ENCODE peak calls at places on chromosome 12, in six cellular contexts. A, J, S, V, I and Z are unnamed samples.

GRCh38 chr12:92553389-92553788 is 149.4 kb upstream of the PLEKHG7 start:
- DNase-seq in V (no peak), S (peak; percentile 70), J (no peak), I (peak; percentile 86), A (peak; percentile 89), Z (no peak)

GRCh38 chr12:122021822-122022392 is at the start of gene BCL7A:
- DNase-seq in I (peak; percentile 73), S (peak; percentile 82), A (peak; percentile 90), V (peak; percentile 57), J (peak; percentile 77), Z (peak; percentile 56)

GRCh38 chr12:16389594-16389993 is 42.1 kb downstream of the MGST1 start:
- DNase-seq in A (no peak), V (no peak), I (no peak), S (no peak), J (peak; percentile 85), Z (no peak)

GRCh38 chr12:112574896-112575558 is 156.3 kb downstream of the PTPN11 start:
- DNase-seq in S (no peak), I (no peak), A (peak; percentile 68), V (no peak), J (no peak), Z (no peak)

GRCh38 chr12:47534695-47535094 is 171.1 kb downstream of the RPAP3 start:
- DNase-seq in S (peak; percentile 33), J (peak; percentile 51), A (no peak), I (no peak), V (no peak), Z (no peak)

GRCh38 chr12:49358548-49359141 is 8.6 kb upstream of the SPATS2 start:
- DNase-seq in J (peak; percentile 62), A (no peak), S (peak; percentile 83), V (peak; percentile 66), I (no peak), Z (peak; percentile 63)

GRCh38 chr12:24198070-24198469 is 248.6 kb upstream of the SOX5 start:
- DNase-seq in V (no peak), I (no peak), S (no peak), A (no peak), J (no peak), Z (no peak)

GRCh38 chr12:42474391-42474790 is 115.2 kb downstream of the PRICKLE1 start:
- DNase-seq in A (no peak), V (no peak), I (no peak), S (no peak), J (peak; percentile 82), Z (no peak)

GRCh38 chr12:114668151-114668891 is 15.7 kb downstream of the TBX3 start:
- DNase-seq in V (peak; percentile 65), S (peak; percentile 92), I (peak; percentile 83), J (peak; percentile 96), A (peak; percentile 91), Z (no peak)

GRCh38 chr12:49930515-49931288 is 19.8 kb upstream of the AQP2 start:
- DNase-seq in S (no peak), A (no peak), I (no peak), J (peak; percentile 91), V (no peak), Z (no peak)

DNA sequence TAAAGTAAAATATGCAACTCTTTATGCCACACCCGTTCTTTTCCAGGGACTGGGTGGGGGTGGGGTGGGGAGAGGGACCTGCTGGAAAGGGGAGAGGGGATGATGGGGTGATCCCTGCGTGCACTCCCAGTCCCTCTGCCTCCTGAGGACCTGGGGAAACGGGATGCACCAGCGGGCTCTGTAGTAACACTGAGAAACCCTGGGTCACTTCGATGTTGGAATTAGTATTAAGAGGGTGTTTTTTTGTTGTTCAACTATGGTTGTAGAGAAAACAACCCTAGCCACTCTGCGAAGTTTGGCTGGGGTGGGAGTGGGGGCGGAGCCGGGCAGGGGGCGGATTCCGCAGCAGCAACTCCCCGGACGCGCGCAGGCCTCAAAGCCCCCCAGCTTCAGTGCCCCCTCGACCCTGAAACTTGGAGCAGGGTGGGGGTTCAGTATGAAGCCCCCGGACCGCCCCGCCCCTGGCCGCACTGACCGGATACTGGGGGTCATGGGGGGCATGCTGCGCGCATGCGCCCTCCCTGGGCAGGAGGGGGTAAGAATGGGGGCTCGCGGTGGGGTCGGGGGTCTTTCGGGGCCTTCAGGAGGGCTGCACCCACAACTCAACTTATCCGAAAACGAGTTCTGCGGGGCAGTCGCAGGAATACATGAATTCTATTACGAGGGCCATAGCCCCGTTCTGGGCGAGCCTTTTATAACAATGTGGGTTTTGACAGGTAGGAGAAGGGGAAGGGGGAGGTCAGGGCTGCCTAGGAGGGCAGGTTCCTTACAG is 1.3 kb upstream of the ARHGEF25 start:
- DNase-seq in J (no peak), A (peak; percentile 84), V (no peak), S (no peak), I (no peak), Z (no peak)
- H3K4me1 ChIP-seq in J (peaks cover 16% of the 10 kb centered on the region), A (peaks cover 6% of the 10 kb centered on the region), V (peaks cover 93% of the 10 kb centered on the region), S (peaks cover 4% of the 10 kb centered on the region), I (peaks cover 52% of the 10 kb centered on the region), Z (peaks cover 20% of the 10 kb centered on the region)

DNA sequence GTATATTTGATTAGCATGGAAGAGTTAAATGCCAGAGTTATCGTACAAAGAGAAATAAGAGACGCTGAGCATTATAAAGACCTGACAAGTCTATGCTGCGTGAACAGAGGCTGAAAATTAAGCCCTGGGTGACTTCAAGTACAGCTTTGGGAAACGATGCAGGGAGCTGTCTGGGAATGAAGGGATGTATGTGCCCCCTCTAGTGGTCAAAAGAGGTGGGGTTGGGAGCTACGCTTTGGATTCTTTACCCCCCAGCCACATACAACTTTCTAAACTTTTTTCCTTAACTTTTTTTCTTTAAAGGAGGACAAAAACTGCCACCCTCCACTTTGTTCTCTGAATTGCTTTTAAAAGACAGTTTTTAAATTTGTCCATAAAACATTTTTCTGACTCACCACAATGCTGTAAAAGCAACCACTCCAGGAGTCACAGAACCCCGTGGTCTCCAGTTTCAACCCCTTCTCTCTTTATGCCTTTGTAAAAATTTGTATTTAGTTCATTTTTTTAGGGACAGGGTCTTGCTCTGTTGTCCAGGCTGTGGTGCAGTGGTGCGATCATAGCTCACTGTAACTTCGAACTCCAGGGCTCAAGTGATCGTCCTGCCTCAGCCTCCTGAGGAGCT is 59.4 kb downstream of the ZNF664 start:
- DNase-seq in V (peak; percentile 82), J (peak; percentile 85), I (no peak), S (peak; percentile 71), A (no peak), Z (peak; percentile 18)
- H3K27ac ChIP-seq in V (no peak overlapping the region), J (no peak overlapping the region), I (no peak overlapping the region), S (no peak overlapping the region), A (no peak overlapping the region), Z (no peak overlapping the region)

DNA sequence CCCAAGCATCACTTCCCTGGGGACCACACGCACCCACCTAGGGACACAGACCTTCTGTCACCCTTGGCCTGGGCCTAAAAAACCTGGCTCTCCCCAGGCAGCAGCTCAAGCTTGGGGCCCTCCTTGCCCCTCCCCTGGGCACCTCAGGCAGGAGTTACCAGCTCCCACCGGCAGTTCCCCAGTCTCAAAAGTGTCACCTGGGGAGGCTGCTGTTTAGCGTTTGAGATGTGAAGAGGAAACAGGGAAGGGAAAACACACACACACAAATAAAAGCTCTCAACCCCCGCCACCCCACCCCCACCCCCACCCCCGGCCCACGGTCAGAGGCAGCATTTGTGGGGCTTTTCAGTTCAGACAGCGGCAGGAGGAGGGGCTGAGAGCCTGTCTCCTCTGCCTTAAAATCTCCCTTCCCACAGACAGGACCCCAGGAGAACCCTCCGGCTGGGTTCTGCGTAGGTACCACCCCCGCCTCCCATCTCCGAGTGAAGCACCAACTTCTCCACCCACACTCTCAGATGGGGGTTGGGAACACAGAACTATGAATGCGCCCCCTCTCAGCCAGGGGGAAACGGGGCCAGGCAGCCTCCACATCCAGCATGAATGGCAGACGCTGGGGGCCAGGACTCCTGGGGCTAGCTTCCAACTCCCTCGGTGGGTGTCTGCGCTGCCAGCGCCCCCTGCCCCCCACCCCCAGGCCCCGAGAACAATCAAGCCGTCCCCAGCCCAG is 3.0 kb downstream of the NCOR2 start:
- DNase-seq in A (peak; percentile 65), S (peak; percentile 43), V (no peak), J (peak; percentile 36), I (no peak), Z (no peak)
- H3K4me1 ChIP-seq in A (peaks cover 19% of the 10 kb centered on the region), S (peaks cover 48% of the 10 kb centered on the region), V (peaks cover 82% of the 10 kb centered on the region), J (peaks cover 12% of the 10 kb centered on the region), I (peaks cover 75% of the 10 kb centered on the region), Z (peaks cover 39% of the 10 kb centered on the region)

GRCh38 chr12:9736931-9737705 is 4.2 kb upstream of the CLECL1 start:
- DNase-seq in V (no peak), I (no peak), S (no peak), A (no peak), J (no peak), Z (no peak)
- H3K27ac ChIP-seq in V (no peak overlapping the region), I (peak overlapping the region; percentile 71), S (no peak overlapping the region), A (peak overlapping the region; percentile 49), J (no peak overlapping the region), Z (peak overlapping the region; percentile 41)